ENCODE peak calls at places on chromosomes 1 and 21, in nine cellular contexts. Q, A, K, J, Z, C, O, D and L are unnamed samples.
A peak's percentile ranks its signal among the peaks of the same experiment; 100 is the strongest.

GRCh38 chr1:210252621-210253041 is 20.0 kb downstream of the SERTAD4 start:
- DNase-seq in A (no peak), Z (no peak), O (no peak), J (peak; percentile 10), D (no peak), Q (no peak), C (no peak), K (no peak), L (no peak)

GRCh38 chr1:16905112-16905855 is 9.5 kb downstream of the RNU1-2 start:
- DNase-seq in O (peak; percentile 66), J (no peak), Z (peak; percentile 59), K (no peak), D (no peak), A (no peak), Q (peak; percentile 96), C (peak; percentile 77), L (no peak)

GRCh38 chr21:34926784-34927548 is 122.1 kb downstream of the RUNX1 start:
- DNase-seq in K (no peak), Q (peak; percentile 44), A (no peak), C (peak; percentile 72), Z (no peak), O (no peak), D (no peak), J (no peak), L (no peak)

GRCh38 chr1:3518256-3518655 is 63.8 kb downstream of the ARHGEF16 start:
- DNase-seq in O (no peak), Q (no peak), D (no peak), J (no peak), A (no peak), Z (peak; percentile 33), C (no peak), K (no peak), L (no peak)

GRCh38 chr1:230047114-230047865 is 19.7 kb upstream of the GALNT2 start:
- DNase-seq in K (no peak), O (no peak), C (no peak), Z (no peak), D (no peak), J (no peak), Q (no peak), A (no peak), L (no peak)

GRCh38 chr21:45537111-45537745 is 5.0 kb downstream of the SLC19A1 start:
- DNase-seq in Q (no peak), Z (no peak), K (no peak), O (peak; percentile 14), D (no peak), A (no peak), J (no peak), C (no peak), L (peak; percentile 13)

GRCh38 chr1:3002349-3003038 is 18.8 kb upstream of the ACTRT2 start:
- DNase-seq in Z (no peak), C (no peak), O (no peak), A (no peak), Q (no peak), D (no peak), K (no peak), J (no peak), L (no peak)

GRCh38 chr1:168301664-168302320 is 21.1 kb downstream of the TBX19 start:
- DNase-seq in A (no peak), J (no peak), K (no peak), Q (peak; percentile 61), O (no peak), Z (no peak), D (no peak), C (peak; percentile 6), L (no peak)

GRCh38 chr1:23594927-23595353 is 35.6 kb upstream of the ID3 start:
- DNase-seq in K (no peak), A (peak; percentile 87), Q (no peak), J (no peak), O (no peak), D (no peak), Z (no peak), C (peak; percentile 32), L (no peak)

GRCh38 chr1:11428789-11429188 is 50.2 kb upstream of the DISP3 start:
- DNase-seq in Z (no peak), D (no peak), C (no peak), A (no peak), K (no peak), J (no peak), Q (no peak), O (no peak), L (no peak)

GRCh38 chr1:110281363-110282290 is 57.5 kb upstream of the RBM15 start:
- DNase-seq in J (no peak), C (no peak), D (no peak), Q (peak; percentile 22), Z (no peak), K (no peak), A (no peak), O (no peak), L (no peak)

GRCh38 chr1:156845055-156845952 is 13.6 kb downstream of the INSRR start:
- DNase-seq in C (no peak), Q (no peak), A (no peak), J (no peak), D (no peak), Z (no peak), K (no peak), O (no peak), L (no peak)

GRCh38 chr1:81174811-81175476 is 625.8 kb upstream of the ADGRL2 start:
- DNase-seq in K (no peak), Z (no peak), O (peak; percentile 49), C (no peak), J (no peak), A (no peak), D (no peak), Q (peak; percentile 86), L (no peak)

GRCh38 chr1:23558140-23558871 is 995 bp downstream of the ID3 start:
- DNase-seq in A (peak; percentile 44), C (peak; percentile 80), D (no peak), O (peak; percentile 47), K (no peak), Q (peak; percentile 48), Z (peak; percentile 90), J (peak; percentile 52), L (peak; percentile 64)

GRCh38 chr1:173663159-173663558 is 6.5 kb downstream of the ANKRD45 start:
- DNase-seq in O (no peak), D (no peak), Q (no peak), C (no peak), K (no peak), Z (no peak), A (no peak), J (no peak), L (no peak)

GRCh38 chr1:111369177-111369576 is 58.4 kb downstream of the OVGP1 start:
- DNase-seq in Q (no peak), J (no peak), C (no peak), K (no peak), A (no peak), D (no peak), Z (no peak), O (no peak), L (no peak)

GRCh38 chr1:183243190-183244065 is 57.4 kb downstream of the LAMC2 start:
- DNase-seq in A (no peak), J (no peak), K (peak; percentile 23), C (no peak), Q (no peak), D (no peak), Z (peak; percentile 28), O (peak; percentile 27), L (peak; percentile 81)

GRCh38 chr1:119005870-119006405 is 17.8 kb upstream of the TBX15 start:
- DNase-seq in K (no peak), Q (no peak), O (no peak), Z (no peak), A (no peak), J (no peak), D (no peak), C (no peak), L (no peak)

GRCh38 chr1:185874246-185874645 is 140.1 kb downstream of the HMCN1 start:
- DNase-seq in Z (no peak), C (no peak), J (no peak), Q (no peak), D (no peak), K (no peak), O (no peak), A (no peak), L (no peak)

GRCh38 chr1:85569737-85570404 is 10.7 kb upstream of the CCN1 start:
- DNase-seq in K (no peak), O (no peak), A (no peak), Q (peak; percentile 23), D (no peak), C (no peak), Z (no peak), J (no peak), L (no peak)
- H3K36me3 ChIP-seq in K (no peaks in the 10 kb centered on the region), O (no peaks in the 10 kb centered on the region), A (no peaks in the 10 kb centered on the region), Q (peaks cover 7% of the 10 kb centered on the region), D (no peaks in the 10 kb centered on the region), C (no peaks in the 10 kb centered on the region), Z (no peaks in the 10 kb centered on the region), J (no peaks in the 10 kb centered on the region), L (no peaks in the 10 kb centered on the region)

GRCh38 chr21:40853956-40854688 is 7.2 kb upstream of the DSCAM start:
- DNase-seq in C (no peak), K (no peak), J (no peak), Z (no peak), D (no peak), A (no peak), Q (no peak), O (no peak), L (no peak)
- TF ChIP-seq POLR2A in C (no peak), K (no peak), J (no peak), Z (no peak), D (no peak), A (no peak), Q (no peak), O (no peak), L (no peak)

DNA sequence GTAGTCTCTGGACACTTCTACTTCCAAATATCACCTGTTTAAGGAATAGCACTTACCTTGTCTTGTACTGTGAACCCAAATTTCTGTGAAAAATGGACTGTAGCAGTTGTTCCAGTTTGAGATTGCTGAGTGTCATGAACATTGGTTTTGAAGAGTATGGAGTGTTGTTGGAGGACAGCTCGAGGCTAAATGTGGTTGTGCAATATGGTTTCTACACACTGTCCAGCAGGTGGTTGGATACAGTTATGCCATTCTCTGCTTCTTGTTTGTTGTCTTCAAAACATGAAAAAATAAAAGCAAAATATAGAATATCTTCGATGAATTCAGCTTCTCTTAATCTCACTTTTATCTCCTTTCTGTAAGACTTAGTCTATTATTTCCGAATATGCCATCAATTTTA is 67.1 kb downstream of the DDR2 start:
- DNase-seq in J (no peak), A (no peak), D (no peak), O (no peak), Q (no peak), K (no peak), C (no peak), Z (no peak), L (no peak)
- H3K4me1 ChIP-seq in J (peaks cover 4% of the 10 kb centered on the region), A (no peaks in the 10 kb centered on the region), D (peaks cover 9% of the 10 kb centered on the region), O (peaks cover 38% of the 10 kb centered on the region), Q (peaks cover 19% of the 10 kb centered on the region), K (peaks cover 4% of the 10 kb centered on the region), C (peaks cover 35% of the 10 kb centered on the region), Z (peaks cover 10% of the 10 kb centered on the region), L (peaks cover 21% of the 10 kb centered on the region)

GRCh38 chr1:71753746-71754145 is 528.6 kb downstream of the NEGR1 start:
- DNase-seq in Q (no peak), D (no peak), C (no peak), Z (no peak), J (no peak), A (no peak), O (no peak), K (no peak), L (no peak)

DNA sequence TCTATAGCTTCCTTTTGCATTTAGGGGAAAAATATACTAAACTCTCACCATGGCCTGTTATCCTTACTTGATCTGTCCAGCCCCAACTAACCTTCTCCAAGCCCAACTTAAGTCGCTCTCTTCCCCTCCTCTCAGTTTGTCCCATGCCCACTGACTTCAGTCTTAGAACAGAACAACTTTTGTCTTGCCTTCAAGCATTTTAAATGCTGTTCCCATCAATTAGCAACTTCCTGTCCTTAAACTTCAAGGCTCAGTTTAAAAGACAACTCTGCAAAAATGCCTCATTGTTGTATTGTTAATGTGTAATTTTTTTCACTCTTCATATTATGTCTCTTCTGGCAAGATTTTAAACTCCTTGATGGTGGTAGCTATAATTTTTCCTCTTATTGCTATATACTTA is 526.9 kb downstream of the NEGR1 start:
- DNase-seq in J (no peak), D (no peak), Q (no peak), C (no peak), K (no peak), O (no peak), Z (no peak), A (no peak), L (no peak)
- H3K36me3 ChIP-seq in J (no peaks in the 10 kb centered on the region), D (no peaks in the 10 kb centered on the region), Q (no peaks in the 10 kb centered on the region), C (no peaks in the 10 kb centered on the region), K (no peaks in the 10 kb centered on the region), O (no peaks in the 10 kb centered on the region), Z (no peaks in the 10 kb centered on the region), A (no peaks in the 10 kb centered on the region), L (no peaks in the 10 kb centered on the region)